ENCODE peak calls at places on chromosome 12, in nine cellular contexts. E, Y, Q, S, B, R, H, J and X are unnamed samples.

GRCh38 chr12:54328595-54329337 is 3.8 kb downstream of the COPZ1 start:
- DNase-seq in Q (no peak), B (no peak), H (no peak), Y (no peak), R (no peak), J (no peak), S (no peak), E (no peak), X (no peak)

GRCh38 chr12:115103884-115104883 is 420.2 kb upstream of the TBX3 start:
- DNase-seq in J (peak; percentile 99), R (peak; percentile 84), H (peak; percentile 27), E (no peak), Y (no peak), Q (no peak), B (no peak), S (no peak), X (no peak)

GRCh38 chr12:47970843-47971242 is 7.4 kb downstream of the TMEM106C start:
- DNase-seq in Q (no peak), S (no peak), R (no peak), E (no peak), H (no peak), J (no peak), B (no peak), Y (no peak), X (no peak)

GRCh38 chr12:47991106-47991550 is 13.1 kb downstream of the COL2A1 start:
- DNase-seq in E (peak; percentile 26), Q (no peak), R (no peak), B (no peak), S (no peak), Y (no peak), H (no peak), J (no peak), X (no peak)

GRCh38 chr12:53624956-53625355 is 1.2 kb downstream of the ATF7 start:
- DNase-seq in Y (no peak), R (peak; percentile 23), Q (no peak), B (no peak), S (no peak), H (no peak), J (no peak), E (no peak), X (no peak)

GRCh38 chr12:14664434-14665023 is 31.9 kb downstream of the GUCY2C start:
- DNase-seq in H (peak; percentile 51), R (peak; percentile 65), B (peak; percentile 52), S (no peak), Q (no peak), E (no peak), Y (peak; percentile 17), J (peak; percentile 62), X (no peak)

GRCh38 chr12:55142896-55143870 is 17.0 kb downstream of the OR9K2 start:
- DNase-seq in R (peak; percentile 39), Y (peak; percentile 12), B (peak; percentile 18), J (peak; percentile 56), Q (peak; percentile 50), E (no peak), S (peak; percentile 63), H (peak; percentile 85), X (peak; percentile 58)

GRCh38 chr12:33310471-33310870 is 129.1 kb downstream of the SYT10 start:
- DNase-seq in J (no peak), H (no peak), R (no peak), Y (no peak), S (no peak), E (peak; percentile 38), Q (no peak), B (no peak), X (no peak)

GRCh38 chr12:114045333-114045732 is 79.2 kb upstream of the RBM19 start:
- DNase-seq in Y (peak; percentile 21), R (no peak), Q (no peak), E (no peak), B (no peak), H (no peak), J (no peak), S (no peak), X (no peak)

GRCh38 chr12:90888316-90888715 is 66.7 kb downstream of the CCER1 start:
- DNase-seq in S (no peak), H (no peak), R (no peak), Q (no peak), B (no peak), J (peak; percentile 27), E (no peak), Y (peak; percentile 15), X (no peak)

GRCh38 chr12:12010277-12011031 is 60.3 kb upstream of the BCL2L14 start:
- DNase-seq in E (no peak), Q (no peak), R (peak; percentile 58), B (peak; percentile 69), S (no peak), Y (peak; percentile 8), H (no peak), J (peak; percentile 69), X (no peak)

GRCh38 chr12:103833891-103834290 is 7.1 kb downstream of the NT5DC3 start:
- DNase-seq in B (no peak), E (no peak), S (no peak), R (no peak), J (no peak), Q (no peak), Y (no peak), H (no peak), X (no peak)
- TF ChIP-seq CTCF in B (peak; percentile 12), E (no peak), S (no peak), R (no peak), J (peak; percentile 17), Q (no peak), Y (no peak), H (no peak), X (no peak)

DNA sequence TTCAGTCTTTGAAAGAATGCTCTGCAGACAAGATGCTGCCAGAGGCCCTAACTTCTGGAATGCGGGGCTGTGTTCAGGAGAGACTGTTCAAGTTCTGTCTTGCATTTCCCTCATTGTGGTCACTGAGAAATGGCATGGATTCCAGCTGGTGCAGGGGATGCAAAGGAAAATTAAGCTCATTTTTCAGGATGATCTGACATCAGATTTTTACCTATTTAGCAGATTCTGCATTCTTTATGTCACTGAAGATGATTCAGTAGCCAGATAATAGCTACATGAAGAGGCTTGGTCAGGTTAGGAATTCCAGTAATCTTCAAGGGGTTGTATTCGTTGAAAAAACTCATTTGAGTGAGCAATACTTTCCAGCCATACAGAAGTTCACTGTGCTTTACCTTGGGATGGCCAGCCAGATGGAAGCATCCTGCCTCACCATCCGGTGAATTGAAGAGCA is 16.1 kb upstream of the MFAP5 start:
- DNase-seq in Q (no peak), H (no peak), R (peak; percentile 59), S (no peak), Y (no peak), J (peak; percentile 24), E (no peak), B (no peak), X (no peak)
- TF ChIP-seq CTCF in Q (no peak), H (no peak), R (no peak), S (no peak), Y (no peak), J (no peak), E (no peak), B (no peak), X (no peak)

DNA sequence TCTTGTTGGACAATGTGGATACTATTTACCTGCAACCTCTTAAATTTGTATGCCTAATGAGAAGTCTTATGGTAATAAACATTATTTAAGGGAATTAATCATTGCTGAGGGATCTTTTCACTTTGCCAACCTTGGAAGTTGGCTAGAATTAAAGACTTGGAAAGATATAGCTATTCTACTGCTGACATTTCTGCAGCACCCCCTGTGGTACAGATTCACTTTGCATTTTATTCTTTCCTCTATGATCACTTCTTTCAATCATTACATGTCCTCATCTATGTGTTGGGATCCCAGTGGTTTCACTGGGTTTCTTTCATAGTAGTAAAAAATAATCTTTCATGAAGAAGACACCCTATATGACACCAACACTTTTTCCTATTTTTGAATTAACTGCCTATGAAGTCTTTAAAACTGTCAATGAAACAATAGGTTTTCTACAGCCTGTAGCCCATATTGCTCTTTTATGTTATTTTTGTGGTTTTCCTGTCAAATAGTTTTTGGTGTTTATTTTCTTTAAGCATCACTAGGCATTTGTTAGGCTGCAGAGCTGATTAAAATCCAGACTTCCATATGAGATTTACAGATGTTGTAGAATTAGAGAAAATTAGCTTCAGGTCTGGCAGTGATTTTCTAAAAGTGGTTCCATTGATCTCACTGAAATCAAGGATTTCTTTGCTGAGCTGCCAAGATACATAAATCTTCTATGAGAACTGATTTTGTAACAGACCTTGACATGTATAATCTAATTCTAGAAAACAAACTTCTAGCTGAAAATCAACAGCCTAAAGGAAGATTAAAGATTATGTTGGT is 256.1 kb downstream of the NAV3 start:
- DNase-seq in S (no peak), B (no peak), Q (no peak), Y (no peak), H (no peak), R (peak; percentile 15), E (no peak), J (no peak), X (no peak)
- TF ChIP-seq CTCF in S (peak; percentile 18), B (no peak), Q (peak; percentile 21), Y (no peak), H (no peak), R (peak; percentile 15), E (no peak), J (peak; percentile 24), X (no peak)

GRCh38 chr12:80936642-80937390 is 918 bp downstream of the LIN7A start:
- DNase-seq in Y (peak; percentile 51), S (peak; percentile 49), H (peak; percentile 75), B (peak; percentile 56), R (peak; percentile 32), E (peak; percentile 80), J (peak; percentile 38), Q (peak; percentile 65), X (peak; percentile 65)

GRCh38 chr12:80938397-80938796 is 663 bp upstream of the LIN7A start:
- DNase-seq in E (no peak), H (no peak), B (no peak), J (no peak), S (no peak), Q (no peak), R (no peak), Y (no peak), X (no peak)

GRCh38 chr12:80941916-80942315 is 4.2 kb upstream of the LIN7A start:
- DNase-seq in B (no peak), H (no peak), J (no peak), Q (no peak), R (no peak), Y (peak; percentile 27), S (no peak), E (no peak), X (no peak)

GRCh38 chr12:80937391-80938238 is at the start of gene LIN7A:
- DNase-seq in E (no peak), B (peak; percentile 42), S (peak; percentile 41), J (peak; percentile 15), Q (peak; percentile 45), Y (peak; percentile 37), R (peak; percentile 17), H (peak; percentile 76), X (peak; percentile 69)

DNA sequence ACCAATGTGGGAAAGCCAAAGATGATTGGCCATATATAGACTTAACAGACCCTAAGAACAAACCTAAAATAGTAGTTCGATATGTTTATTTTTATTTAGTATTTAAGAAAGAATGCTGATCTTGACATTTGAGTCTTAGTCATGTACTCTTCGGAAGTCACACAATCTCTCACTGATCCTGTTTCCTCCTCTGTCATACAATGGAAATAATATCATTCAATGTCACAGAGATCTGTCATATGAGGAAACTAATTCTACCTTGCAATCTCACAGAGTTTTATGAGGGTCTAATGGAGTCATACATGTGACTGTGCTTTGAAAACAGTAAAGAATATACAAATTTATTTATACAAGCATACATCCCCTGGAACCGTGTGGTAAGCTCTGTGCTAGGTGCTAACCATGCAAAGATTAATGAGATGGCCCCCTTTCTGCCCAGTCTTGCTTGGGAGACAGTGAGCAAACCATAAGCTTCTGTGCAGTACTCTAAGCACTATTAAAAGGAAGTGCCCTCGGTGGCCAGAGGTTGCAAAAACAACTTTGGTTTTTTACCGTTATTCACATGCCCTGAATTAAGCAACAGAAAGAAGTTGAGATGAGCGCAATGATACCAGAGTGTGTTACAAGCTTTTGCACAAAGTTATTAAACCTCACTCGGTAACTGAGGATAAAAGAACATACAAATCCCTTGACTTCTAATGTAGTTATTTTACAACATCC is 1.7 kb upstream of the LIN7A start:
- DNase-seq in E (no peak), H (no peak), S (no peak), Y (peak; percentile 23), J (peak; percentile 7), Q (no peak), R (no peak), B (no peak), X (no peak)
- TF ChIP-seq CTCF in E (no peak), H (no peak), S (no peak), Y (no peak), J (no peak), Q (no peak), R (no peak), B (no peak), X (no peak)